ENCODE peak calls at places on chromosomes 16 and 17, in seven cellular contexts. One of them, this sample, is unnamed.

GRCh38 chr17:50314456-50315011 is 31.4 kb upstream of the XYLT2 start:
- DNase-seq in T47D: no peak
- DNase-seq in K562: no peak
- DNase-seq in H1: no peak
- DNase-seq in HCT116: no peak
- DNase-seq in SK-N-SH: no peak
- DNase-seq in HepG2: no peak
- DNase-seq in this sample: no peak

GRCh38 chr16:11738742-11739544 is 3.7 kb downstream of the TXNDC11 start:
- DNase-seq in T47D: no peak
- DNase-seq in K562: no peak
- DNase-seq in H1: no peak
- DNase-seq in HCT116: no peak
- DNase-seq in SK-N-SH: no peak
- DNase-seq in HepG2: no peak
- DNase-seq in this sample: no peak

GRCh38 chr16:7303014-7303676 is 29.5 kb upstream of the RBFOX1 start:
- DNase-seq in T47D: no peak
- DNase-seq in K562: no peak
- DNase-seq in H1: peak; percentile 68
- DNase-seq in HCT116: no peak
- DNase-seq in SK-N-SH: peak; percentile 67
- DNase-seq in HepG2: no peak
- DNase-seq in this sample: no peak

GRCh38 chr16:72884573-72884972 is 163.4 kb downstream of the ZFHX3 start:
- DNase-seq in T47D: no peak
- DNase-seq in K562: no peak
- DNase-seq in H1: no peak
- DNase-seq in HCT116: no peak
- DNase-seq in SK-N-SH: no peak
- DNase-seq in HepG2: peak; percentile 75
- DNase-seq in this sample: no peak

GRCh38 chr16:85916141-85916890 is 17.4 kb downstream of the IRF8 start:
- DNase-seq in T47D: no peak
- DNase-seq in K562: peak; percentile 57
- DNase-seq in H1: no peak
- DNase-seq in HCT116: no peak
- DNase-seq in SK-N-SH: no peak
- DNase-seq in HepG2: peak; percentile 62
- DNase-seq in this sample: no peak

GRCh38 chr17:3935140-3935542 is 18.9 kb upstream of the P2RX1 start:
- DNase-seq in T47D: peak; percentile 80
- DNase-seq in K562: peak; percentile 70
- DNase-seq in H1: peak; percentile 80
- DNase-seq in HCT116: peak; percentile 41
- DNase-seq in SK-N-SH: peak; percentile 75
- DNase-seq in HepG2: peak; percentile 73
- DNase-seq in this sample: no peak

GRCh38 chr17:47957591-47958490 is at the start of gene PRR15L:
- DNase-seq in T47D: peak; percentile 97
- DNase-seq in K562: no peak
- DNase-seq in H1: peak; percentile 64
- DNase-seq in HCT116: no peak
- DNase-seq in SK-N-SH: no peak
- DNase-seq in HepG2: no peak
- DNase-seq in this sample: no peak

GRCh38 chr16:74999683-75000480 is 1.1 kb downstream of the ZNRF1 start:
- DNase-seq in T47D: peak; percentile 69
- DNase-seq in K562: peak; percentile 49
- DNase-seq in H1: peak; percentile 85
- DNase-seq in HCT116: no peak
- DNase-seq in SK-N-SH: peak; percentile 74
- DNase-seq in HepG2: peak; percentile 44
- DNase-seq in this sample: no peak

GRCh38 chr17:29379084-29379811 is 10.9 kb upstream of the TAOK1 start:
- DNase-seq in T47D: peak; percentile 60
- DNase-seq in K562: no peak
- DNase-seq in H1: no peak
- DNase-seq in HCT116: no peak
- DNase-seq in SK-N-SH: no peak
- DNase-seq in HepG2: no peak
- DNase-seq in this sample: no peak

GRCh38 chr17:55295411-55296170 is 30.8 kb downstream of the HLF start:
- DNase-seq in T47D: peak; percentile 84
- DNase-seq in K562: peak; percentile 71
- DNase-seq in H1: peak; percentile 76
- DNase-seq in HCT116: peak; percentile 57
- DNase-seq in SK-N-SH: peak; percentile 76
- DNase-seq in HepG2: peak; percentile 77
- DNase-seq in this sample: no peak

GRCh38 chr16:49530396-49530795 is 156.8 kb downstream of the C16orf78 start:
- DNase-seq in T47D: no peak
- DNase-seq in K562: no peak
- DNase-seq in H1: no peak
- DNase-seq in HCT116: no peak
- DNase-seq in SK-N-SH: no peak
- DNase-seq in HepG2: no peak
- DNase-seq in this sample: no peak

GRCh38 chr16:88378401-88378800 is 4.4 kb upstream of the ZNF469 start:
- DNase-seq in T47D: no peak
- DNase-seq in K562: no peak
- DNase-seq in H1: no peak
- DNase-seq in HCT116: no peak
- DNase-seq in SK-N-SH: no peak
- DNase-seq in HepG2: no peak
- DNase-seq in this sample: no peak

GRCh38 chr16:12896562-12896961 is 4.8 kb upstream of the SHISA9 start:
- DNase-seq in T47D: peak; percentile 80
- DNase-seq in K562: peak; percentile 53
- DNase-seq in H1: no peak
- DNase-seq in HCT116: peak; percentile 32
- DNase-seq in SK-N-SH: peak; percentile 27
- DNase-seq in HepG2: peak; percentile 74
- DNase-seq in this sample: no peak

GRCh38 chr17:57630736-57631135 is 114.4 kb downstream of the CCDC182 start:
- DNase-seq in T47D: no peak
- DNase-seq in K562: no peak
- DNase-seq in H1: no peak
- DNase-seq in HCT116: no peak
- DNase-seq in SK-N-SH: no peak
- DNase-seq in HepG2: no peak
- DNase-seq in this sample: no peak

GRCh38 chr17:59341922-59342321 is 10.5 kb downstream of the YPEL2 start:
- DNase-seq in T47D: no peak
- DNase-seq in K562: no peak
- DNase-seq in H1: no peak
- DNase-seq in HCT116: no peak
- DNase-seq in SK-N-SH: no peak
- DNase-seq in HepG2: no peak
- DNase-seq in this sample: no peak

GRCh38 chr17:41498276-41498675 is 7.1 kb downstream of the KRT13 start:
- DNase-seq in T47D: no peak
- DNase-seq in K562: no peak
- DNase-seq in H1: no peak
- DNase-seq in HCT116: no peak
- DNase-seq in SK-N-SH: no peak
- DNase-seq in HepG2: no peak
- DNase-seq in this sample: no peak

GRCh38 chr17:62987136-62987535 is 21.1 kb downstream of the TANC2 start:
- DNase-seq in T47D: no peak
- DNase-seq in K562: peak; percentile 21
- DNase-seq in H1: peak; percentile 73
- DNase-seq in HCT116: no peak
- DNase-seq in SK-N-SH: peak; percentile 18
- DNase-seq in HepG2: no peak
- DNase-seq in this sample: no peak

GRCh38 chr17:1730004-1730344 is 5.5 kb downstream of the WDR81 start:
- DNase-seq in T47D: no peak
- DNase-seq in K562: no peak
- DNase-seq in H1: no peak
- DNase-seq in HCT116: no peak
- DNase-seq in SK-N-SH: no peak
- DNase-seq in HepG2: no peak
- DNase-seq in this sample: no peak

DNA sequence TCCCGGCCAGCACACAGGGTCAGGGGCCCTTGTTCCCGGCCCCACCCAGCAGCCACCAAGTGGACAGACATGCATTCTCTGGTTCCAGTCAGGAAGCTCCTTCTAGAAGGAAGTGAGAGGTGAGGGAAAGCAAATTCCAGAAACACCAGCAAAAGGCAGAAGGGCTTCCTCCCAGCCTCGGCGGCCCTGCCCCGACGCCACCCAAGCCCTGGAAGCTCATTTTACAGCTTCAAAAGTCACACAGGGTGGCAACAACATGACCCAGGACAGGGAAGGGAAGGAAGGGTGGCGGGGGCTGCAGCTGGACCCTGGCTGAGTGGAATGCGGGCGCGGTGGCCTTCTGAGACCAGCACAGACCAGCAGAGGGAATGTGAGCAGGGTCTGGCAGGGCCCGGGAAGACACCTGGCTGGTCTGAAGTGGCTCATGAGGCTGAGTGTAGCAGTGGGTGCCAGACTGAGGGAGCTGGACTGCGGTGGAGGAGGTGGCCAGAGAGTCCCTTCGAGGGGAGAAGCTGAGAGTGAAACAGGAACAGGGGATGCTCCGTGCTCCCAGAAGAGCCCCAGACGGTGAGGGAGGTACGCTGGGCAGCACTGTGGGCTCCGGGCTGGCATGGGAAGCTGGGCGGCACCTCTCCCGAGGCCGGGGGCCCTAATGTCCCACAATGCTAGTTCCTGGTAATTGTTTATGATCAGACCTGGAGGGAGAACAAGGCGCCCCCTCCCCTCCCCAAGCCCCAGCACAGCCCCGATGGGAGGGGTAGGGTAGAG is 1.9 kb upstream of the UNC13D start:
- DNase-seq in T47D: no peak
- DNase-seq in K562: no peak
- DNase-seq in H1: no peak
- DNase-seq in HCT116: no peak
- DNase-seq in SK-N-SH: no peak
- DNase-seq in HepG2: no peak
- DNase-seq in this sample: no peak
- TF ChIP-seq JUND in T47D: no peak
- TF ChIP-seq JUND in K562: no peak
- TF ChIP-seq JUND in H1: no peak
- TF ChIP-seq JUND in HCT116: no peak
- TF ChIP-seq JUND in SK-N-SH: no peak
- TF ChIP-seq JUND in HepG2: no peak
- TF ChIP-seq JUND in this sample: no peak

DNA sequence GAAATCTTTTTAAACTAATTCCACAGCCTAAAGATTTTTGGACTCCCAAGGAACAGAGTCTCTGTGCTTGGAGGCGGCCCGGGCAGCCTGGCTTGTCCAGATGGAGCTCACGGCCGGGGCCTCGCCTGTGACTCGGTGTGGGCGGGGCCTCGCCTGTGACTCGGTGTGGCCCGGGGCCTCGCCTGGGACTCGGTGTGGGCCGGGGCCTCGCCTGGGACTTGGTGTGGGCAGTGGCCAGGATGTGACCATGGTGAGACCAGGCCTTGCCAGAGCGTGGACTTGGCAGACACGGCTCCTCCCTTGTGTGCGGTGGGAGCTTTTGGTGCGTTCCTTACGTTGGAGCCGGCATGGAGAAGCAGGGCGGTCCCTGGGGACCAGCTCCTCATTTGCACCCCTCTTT is 92.3 kb downstream of the METRNL start:
- DNase-seq in T47D: peak; percentile 44
- DNase-seq in K562: no peak
- DNase-seq in H1: peak; percentile 40
- DNase-seq in HCT116: no peak
- DNase-seq in SK-N-SH: peak; percentile 33
- DNase-seq in HepG2: no peak
- DNase-seq in this sample: no peak
- TF ChIP-seq JUND in T47D: no peak
- TF ChIP-seq JUND in K562: no peak
- TF ChIP-seq JUND in H1: no peak
- TF ChIP-seq JUND in HCT116: no peak
- TF ChIP-seq JUND in SK-N-SH: no peak
- TF ChIP-seq JUND in HepG2: no peak
- TF ChIP-seq JUND in this sample: no peak

GRCh38 chr17:66570353-66571195 is 264.3 kb upstream of the CACNG5 start:
- DNase-seq in T47D: peak; percentile 54
- DNase-seq in K562: no peak
- DNase-seq in H1: no peak
- DNase-seq in HCT116: no peak
- DNase-seq in SK-N-SH: no peak
- DNase-seq in HepG2: no peak
- DNase-seq in this sample: no peak
- TF ChIP-seq JUND in T47D: no peak
- TF ChIP-seq JUND in K562: no peak
- TF ChIP-seq JUND in H1: no peak
- TF ChIP-seq JUND in HCT116: no peak
- TF ChIP-seq JUND in SK-N-SH: no peak
- TF ChIP-seq JUND in HepG2: no peak
- TF ChIP-seq JUND in this sample: no peak

GRCh38 chr17:49210158-49211029 is at the start of the genes ABI3 and GNGT2:
- DNase-seq in T47D: no peak
- DNase-seq in K562: no peak
- DNase-seq in H1: peak; percentile 60
- DNase-seq in HCT116: no peak
- DNase-seq in SK-N-SH: peak; percentile 20
- DNase-seq in HepG2: no peak
- DNase-seq in this sample: peak; percentile 92

GRCh38 chr17:49213803-49214202 is 3.3 kb downstream of the ABI3 start:
- DNase-seq in T47D: no peak
- DNase-seq in K562: no peak
- DNase-seq in H1: no peak
- DNase-seq in HCT116: no peak
- DNase-seq in SK-N-SH: no peak
- DNase-seq in HepG2: no peak
- DNase-seq in this sample: no peak

GRCh38 chr17:49204521-49204920 is 5.9 kb downstream of the GNGT2 start:
- DNase-seq in T47D: no peak
- DNase-seq in K562: no peak
- DNase-seq in H1: no peak
- DNase-seq in HCT116: no peak
- DNase-seq in SK-N-SH: no peak
- DNase-seq in HepG2: no peak
- DNase-seq in this sample: no peak

GRCh38 chr17:49213399-49213798 is 2.9 kb downstream of the ABI3 start:
- DNase-seq in T47D: no peak
- DNase-seq in K562: no peak
- DNase-seq in H1: no peak
- DNase-seq in HCT116: no peak
- DNase-seq in SK-N-SH: peak; percentile 5
- DNase-seq in HepG2: no peak
- DNase-seq in this sample: no peak

DNA sequence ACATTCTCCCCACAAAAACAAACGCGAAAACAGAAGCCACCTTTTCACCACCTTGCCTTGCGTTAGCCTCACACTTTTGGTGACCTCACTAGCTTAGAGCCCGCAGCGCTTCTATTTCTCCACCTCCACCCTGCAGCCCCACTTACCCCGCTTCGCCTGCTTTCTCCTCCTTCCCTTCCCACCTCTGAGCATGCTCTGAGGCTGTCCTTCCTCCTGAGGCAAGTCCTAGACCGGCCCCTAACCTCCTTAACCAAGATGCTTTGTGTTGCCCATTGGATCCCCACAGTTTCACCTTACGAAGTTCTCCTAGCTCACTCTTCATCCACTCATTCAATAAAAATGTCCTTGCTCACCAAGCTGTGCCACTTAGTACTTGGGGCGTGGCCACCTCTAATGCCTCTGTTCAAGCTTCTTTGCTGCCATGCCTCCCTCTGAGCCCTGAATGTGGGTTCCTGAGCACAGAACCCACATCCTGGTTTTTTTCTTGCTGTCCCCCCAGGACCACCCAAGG is 1.3 kb downstream of the GNGT2 start:
- DNase-seq in T47D: no peak
- DNase-seq in K562: no peak
- DNase-seq in H1: no peak
- DNase-seq in HCT116: no peak
- DNase-seq in SK-N-SH: peak; percentile 17
- DNase-seq in HepG2: no peak
- DNase-seq in this sample: no peak
- TF ChIP-seq JUND in T47D: no peak
- TF ChIP-seq JUND in K562: no peak
- TF ChIP-seq JUND in H1: no peak
- TF ChIP-seq JUND in HCT116: no peak
- TF ChIP-seq JUND in SK-N-SH: no peak
- TF ChIP-seq JUND in HepG2: no peak
- TF ChIP-seq JUND in this sample: no peak